ENCODE peak calls at places on chromosomes 7 and 10, in seven cellular contexts. S is dorsolateral prefrontal cortex; L is AG09309; F is coronary artery; R is H7; T is fibroblast of the aortic adventitia; I is naive thymus-derived CD4-positive, alpha-beta T cell. Q is an unnamed sample.

GRCh38 chr10:60480865-60481563 is 91.3 kb upstream of the ANK3 start:
- DNase-seq in R (no peak), I (no peak), S (peak), L (peak), F (no peak), T (peak), Q (peak)

GRCh38 chr10:103069453-103070331 is 123.4 kb downstream of the NT5C2 start:
- DNase-seq in L (peak), F (no peak), R (peak), T (peak), I (peak), S (peak), Q (peak)

GRCh38 chr7:39525926-39526325 is 40.3 kb upstream of the YAE1 start:
- DNase-seq in S (no peak), L (no peak), T (no peak), R (no peak), I (no peak), F (no peak), Q (no peak)

GRCh38 chr10:78648256-78648860 is 420.4 kb upstream of the ZMIZ1 start:
- DNase-seq in I (no peak), S (no peak), R (no peak), L (no peak), F (no peak), T (peak), Q (no peak)

GRCh38 chr7:103843689-103844480 is 145.6 kb downstream of the RELN start:
- DNase-seq in F (no peak), T (no peak), R (no peak), I (no peak), L (no peak), S (no peak), Q (no peak)

GRCh38 chr10:25786899-25787298 is 147.1 kb upstream of the MYO3A start:
- DNase-seq in T (no peak), S (no peak), R (no peak), L (no peak), F (no peak), I (no peak), Q (no peak)

GRCh38 chr7:18667466-18667865 is 171.9 kb downstream of the HDAC9 start:
- DNase-seq in T (peak), F (no peak), L (peak), R (no peak), I (no peak), S (no peak), Q (peak)

GRCh38 chr7:102287082-102287464 is 405 bp downstream of the SH2B2 start:
- DNase-seq in R (no peak), I (no peak), S (no peak), F (no peak), T (no peak), L (no peak), Q (no peak)

GRCh38 chr10:115093776-115094361 is 704 bp downstream of the ATRNL1 start:
- DNase-seq in R (peak), F (no peak), I (no peak), L (no peak), T (no peak), S (no peak), Q (no peak)

GRCh38 chr7:29457565-29457971 is 106.1 kb upstream of the PRR15 start:
- DNase-seq in I (no peak), L (peak), F (no peak), T (no peak), S (no peak), R (no peak), Q (peak)

GRCh38 chr7:28312973-28313372 is 99.3 kb upstream of the CREB5 start:
- DNase-seq in L (no peak), T (no peak), I (no peak), R (no peak), F (no peak), S (no peak), Q (no peak)

GRCh38 chr10:120368927-120369326 is 88.1 kb upstream of the PLPP4 start:
- DNase-seq in F (no peak), L (no peak), T (no peak), S (no peak), R (no peak), I (no peak), Q (no peak)

GRCh38 chr10:6525599-6526160 is 54.4 kb downstream of the PRKCQ start:
- DNase-seq in T (no peak), I (no peak), F (no peak), S (no peak), R (no peak), L (no peak), Q (no peak)

GRCh38 chr7:9718071-9718470 is 1255.6 kb upstream of the PHF14 start:
- DNase-seq in I (no peak), R (no peak), S (no peak), T (no peak), L (no peak), F (no peak), Q (no peak)

GRCh38 chr7:66359656-66360211 is 154.6 kb downstream of the TPST1 start:
- DNase-seq in F (no peak), I (no peak), S (peak), R (no peak), T (peak), L (no peak), Q (no peak)

GRCh38 chr7:158680754-158681153 is 23.9 kb downstream of the NCAPG2 start:
- DNase-seq in F (no peak), T (no peak), L (no peak), R (no peak), S (no peak), I (no peak), Q (no peak)

GRCh38 chr10:86594535-86594934 is 59.8 kb upstream of the OPN4 start:
- DNase-seq in F (no peak), L (no peak), I (no peak), R (no peak), S (no peak), T (peak), Q (no peak)

GRCh38 chr7:22356855-22357310 is at the start of gene RAPGEF5:
- DNase-seq in R (peak), T (no peak), L (no peak), S (no peak), I (no peak), F (no peak), Q (no peak)

GRCh38 chr7:33048257-33048656 is 14.3 kb downstream of the NT5C3A start:
- DNase-seq in R (no peak), S (no peak), T (no peak), I (no peak), L (no peak), F (no peak), Q (no peak)
- H3K4me3 ChIP-seq in R (no peak), S (no peak), T (no peak), I (no peak), L (no peak), F (no peak), Q (no peak)

GRCh38 chr10:22476601-22477364 is 131.5 kb downstream of the SPAG6 start:
- DNase-seq in S (no peak), R (peak), T (no peak), F (no peak), I (no peak), L (no peak), Q (no peak)
- H3K4me3 ChIP-seq in S (peak), R (peak), T (no peak), F (peak), I (peak), L (no peak), Q (peak)

GRCh38 chr7:100220833-100221718 is 1.3 kb downstream of the PVRIG start:
- DNase-seq in F (no peak), S (no peak), I (peak), T (no peak), L (no peak), R (no peak), Q (no peak)

GRCh38 chr7:100219271-100219737 is 445 bp upstream of the PVRIG start:
- DNase-seq in S (no peak), L (no peak), T (no peak), I (peak), R (no peak), F (no peak), Q (no peak)

GRCh38 chr7:100221767-100222444 is 2.2 kb downstream of the PVRIG start:
- DNase-seq in S (no peak), T (no peak), R (no peak), I (peak), L (no peak), F (no peak), Q (no peak)

GRCh38 chr7:100222445-100223132 is 2.8 kb downstream of the PVRIG start:
- DNase-seq in L (no peak), I (no peak), F (no peak), S (no peak), R (no peak), T (no peak), Q (no peak)
- H3K4me3 ChIP-seq in L (no peak), I (peak), F (no peak), S (no peak), R (no peak), T (no peak), Q (no peak)

DNA sequence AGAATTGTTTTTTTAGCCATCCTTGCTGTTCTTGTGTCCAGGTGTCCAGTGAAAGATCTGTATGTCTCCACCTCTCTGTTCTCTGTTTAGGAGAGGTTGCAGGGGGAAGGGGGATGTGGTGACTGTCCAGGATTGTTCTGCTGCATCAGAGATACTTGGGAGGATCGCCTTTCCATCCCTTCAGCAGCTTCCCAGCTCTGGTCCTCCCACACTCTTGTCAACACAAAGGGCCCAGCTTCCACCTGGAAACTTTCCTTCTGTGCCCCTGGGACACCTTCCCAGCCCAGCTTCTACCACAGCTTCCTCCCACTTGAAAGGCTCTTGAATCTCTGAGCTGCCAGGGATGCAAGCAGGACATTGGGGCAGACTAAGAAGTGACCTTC is 82.0 kb upstream of the SLF2 start:
- DNase-seq in T (no peak), R (no peak), L (no peak), S (no peak), F (no peak), I (no peak), Q (no peak)
- H3K4me3 ChIP-seq in T (no peak), R (no peak), L (no peak), S (no peak), F (no peak), I (no peak), Q (no peak)

GRCh38 chr10:80700760-80701444 is 163.2 kb downstream of the SH2D4B start:
- DNase-seq in I (no peak), R (no peak), L (no peak), T (no peak), F (no peak), S (no peak), Q (no peak)
- H3K4me3 ChIP-seq in I (no peak), R (no peak), L (no peak), T (no peak), F (no peak), S (no peak), Q (no peak)

DNA sequence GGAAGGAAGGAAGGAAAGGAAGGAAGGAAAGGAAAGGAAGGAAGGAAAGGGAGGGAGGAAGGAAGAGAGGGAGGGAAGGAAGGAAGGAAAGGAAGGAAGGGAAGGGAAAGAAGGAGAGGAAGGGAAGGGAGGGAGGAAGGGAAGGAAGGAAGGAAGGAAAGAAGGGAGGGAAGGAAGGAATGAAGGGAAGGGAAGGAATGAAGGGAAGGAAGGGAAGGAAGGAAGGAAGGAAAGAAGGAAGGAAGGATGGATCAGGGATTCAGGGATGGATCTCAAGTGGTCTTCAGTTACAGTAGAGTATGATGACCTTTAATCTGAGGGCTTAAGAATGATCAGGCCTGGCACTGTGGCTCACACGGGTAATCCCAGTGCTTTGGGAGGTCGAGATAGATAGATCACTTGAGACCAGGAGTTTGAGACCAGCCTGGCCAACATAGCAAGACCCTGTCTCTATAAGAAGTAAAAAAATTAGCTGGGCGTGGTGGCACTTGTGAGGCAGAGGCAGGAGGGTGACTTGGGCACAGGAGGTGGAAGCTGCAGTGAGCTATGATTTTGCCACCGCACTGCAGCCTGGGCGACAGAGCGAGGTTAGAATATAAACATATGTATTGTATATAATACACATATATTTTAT is 760 bp upstream of the FOXK1 start:
- DNase-seq in I (peak), T (no peak), F (no peak), R (no peak), S (no peak), L (no peak), Q (no peak)
- H3K4me3 ChIP-seq in I (peak), T (peak), F (peak), R (no peak), S (peak), L (peak), Q (peak)

GRCh38 chr10:125073996-125074395 is 86.4 kb downstream of the CTBP2 start:
- DNase-seq in R (no peak), T (no peak), F (no peak), S (no peak), I (no peak), L (no peak), Q (no peak)
- H3K4me3 ChIP-seq in R (no peak), T (no peak), F (no peak), S (no peak), I (no peak), L (no peak), Q (no peak)

GRCh38 chr7:604884-605531 is 85.4 kb upstream of the PDGFA start:
- DNase-seq in I (no peak), R (no peak), L (no peak), S (no peak), F (peak), T (no peak), Q (no peak)
- H3K4me3 ChIP-seq in I (peak), R (no peak), L (no peak), S (peak), F (peak), T (no peak), Q (no peak)

Q was measured in skeletal muscle cell.